ENCODE peak calls at places on chromosome 10, in five cellular contexts. I, K, Y, T and P are unnamed samples.

GRCh38 chr10:114713525-114713924 is 55.5 kb upstream of the ABLIM1 start:
- DNase-seq in I (no peak), K (no peak), Y (no peak), T (no peak), P (no peak)

GRCh38 chr10:43959364-43959763 is 310.7 kb upstream of the ZNF32 start:
- DNase-seq in I (no peak), K (no peak), Y (no peak), T (no peak), P (no peak)

GRCh38 chr10:44393051-44393630 is 8.2 kb upstream of the CXCL12 start:
- DNase-seq in I (no peak), K (no peak), Y (no peak), T (no peak), P (no peak)

GRCh38 chr10:114258274-114258840 is 19.3 kb downstream of the VWA2 start:
- DNase-seq in I (no peak), K (no peak), Y (no peak), T (no peak), P (no peak)

GRCh38 chr10:133022784-133023115 is 65.0 kb upstream of the ADGRA1 start:
- DNase-seq in I (no peak), K (no peak), Y (no peak), T (no peak), P (no peak)

GRCh38 chr10:96122824-96123223 is 7.3 kb upstream of the ZNF518A start:
- DNase-seq in I (no peak), K (no peak), Y (no peak), T (no peak), P (no peak)

GRCh38 chr10:5666324-5667220 is at the start of gene ASB13:
- DNase-seq in I (peak), K (peak), Y (peak), T (peak), P (peak)

GRCh38 chr10:43420369-43421200 is 11.6 kb upstream of the HNRNPF start:
- DNase-seq in I (peak), K (peak), Y (peak), T (peak), P (peak)

GRCh38 chr10:59320370-59320769 is 42.0 kb downstream of the FAM13C start:
- DNase-seq in I (no peak), K (no peak), Y (no peak), T (no peak), P (no peak)

GRCh38 chr10:43237631-43238446 is 29.0 kb downstream of the RASGEF1A start:
- DNase-seq in I (no peak), K (peak), Y (no peak), T (no peak), P (no peak)

GRCh38 chr10:10785627-10786333 is 231.9 kb upstream of the CELF2 start:
- DNase-seq in I (no peak), K (no peak), Y (peak), T (peak), P (peak)

GRCh38 chr10:65891073-65891981 is 1034.5 kb upstream of the LRRTM3 start:
- DNase-seq in I (peak), K (no peak), Y (no peak), T (no peak), P (no peak)

GRCh38 chr10:35592421-35592820 is 12.7 kb upstream of the GJD4 start:
- DNase-seq in I (no peak), K (no peak), Y (no peak), T (no peak), P (no peak)

GRCh38 chr10:127398140-127398966 is 150.8 kb upstream of the NPS start:
- DNase-seq in I (no peak), K (no peak), Y (peak), T (peak), P (peak)

GRCh38 chr10:71005337-71006305 is 117.3 kb upstream of the PCBD1 start:
- DNase-seq in I (no peak), K (no peak), Y (no peak), T (no peak), P (no peak)

GRCh38 chr10:96578633-96579032 is 8.2 kb downstream of the TM9SF3 start:
- DNase-seq in I (no peak), K (no peak), Y (no peak), T (no peak), P (peak)

GRCh38 chr10:11516419-11516721 is 95.1 kb downstream of the USP6NL start:
- DNase-seq in I (no peak), K (no peak), Y (no peak), T (no peak), P (no peak)

GRCh38 chr10:102065561-102066420 is 642 bp downstream of the HPS6 start:
- DNase-seq in I (peak), K (peak), Y (no peak), T (no peak), P (peak)

GRCh38 chr10:103276941-103277712 is at the start of gene INA:
- DNase-seq in I (peak), K (peak), Y (peak), T (peak), P (no peak)

GRCh38 chr10:18607503-18607902 is 43.9 kb downstream of the NSUN6 start:
- DNase-seq in I (no peak), K (peak), Y (peak), T (peak), P (peak)

GRCh38 chr10:57983226-57983870 is 284.3 kb downstream of the IPMK start:
- DNase-seq in I (no peak), K (no peak), Y (no peak), T (peak), P (peak)

GRCh38 chr10:119761106-119761505 is 35.3 kb downstream of the INPP5F start:
- DNase-seq in I (no peak), K (no peak), Y (peak), T (peak), P (peak)

GRCh38 chr10:133357293-133358151 is at the start of gene FUOM:
- DNase-seq in I (peak), K (peak), Y (peak), T (peak), P (peak)

GRCh38 chr10:102085336-102085735 is 20.2 kb downstream of the HPS6 start:
- DNase-seq in I (no peak), K (no peak), Y (no peak), T (no peak), P (no peak)

GRCh38 chr10:58660577-58661255 is 148.0 kb downstream of the BICC1 start:
- DNase-seq in I (no peak), K (no peak), Y (peak), T (peak), P (peak)

GRCh38 chr10:34522542-34522941 is 292.6 kb downstream of the PARD3 start:
- DNase-seq in I (peak), K (no peak), Y (peak), T (peak), P (peak)
- TF ChIP-seq CTCF in I (peak), K (no peak), Y (peak), T (peak), P (peak)

GRCh38 chr10:67306588-67307205 is 380.9 kb downstream of the LRRTM3 start:
- DNase-seq in I (peak), K (no peak), Y (peak), T (peak), P (peak)
- TF ChIP-seq CTCF in I (peak), K (peak), Y (peak), T (peak), P (peak)

DNA sequence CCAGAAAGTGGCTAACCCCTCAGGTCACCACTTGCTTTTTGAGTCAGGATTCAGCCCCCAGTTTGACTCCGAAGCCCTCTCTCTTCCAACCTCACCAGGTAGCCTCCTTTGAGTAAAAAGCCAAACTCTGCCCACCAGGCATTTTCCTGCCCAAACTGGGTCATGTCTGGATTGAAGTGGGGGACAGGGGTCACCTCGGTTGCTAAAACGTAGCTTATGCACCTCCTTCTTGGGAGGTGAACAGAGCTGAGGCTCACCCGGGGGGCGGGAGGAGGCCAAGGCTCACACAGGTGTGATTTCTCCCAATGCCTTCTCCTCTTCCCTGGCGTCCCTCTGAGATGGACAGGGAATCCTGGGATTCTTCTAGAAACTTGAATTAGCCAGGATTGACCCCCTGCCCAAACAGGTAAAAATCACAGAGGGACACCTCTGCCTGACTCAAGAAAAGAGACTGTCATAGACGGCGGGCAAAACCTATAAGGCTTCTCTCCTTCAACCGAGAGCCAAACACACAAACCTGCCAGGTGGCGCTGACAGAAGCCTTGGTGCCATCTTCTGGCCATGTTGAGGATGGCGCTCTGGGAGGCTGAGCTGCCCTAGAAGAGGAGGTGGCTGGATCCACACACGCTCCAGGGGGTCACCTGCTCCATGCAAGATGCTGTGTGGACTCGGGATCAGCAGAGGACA is 51.6 kb downstream of the PRLHR start:
- DNase-seq in I (peak), K (peak), Y (peak), T (peak), P (peak)
- TF ChIP-seq CTCF in I (peak), K (peak), Y (peak), T (peak), P (peak)

DNA sequence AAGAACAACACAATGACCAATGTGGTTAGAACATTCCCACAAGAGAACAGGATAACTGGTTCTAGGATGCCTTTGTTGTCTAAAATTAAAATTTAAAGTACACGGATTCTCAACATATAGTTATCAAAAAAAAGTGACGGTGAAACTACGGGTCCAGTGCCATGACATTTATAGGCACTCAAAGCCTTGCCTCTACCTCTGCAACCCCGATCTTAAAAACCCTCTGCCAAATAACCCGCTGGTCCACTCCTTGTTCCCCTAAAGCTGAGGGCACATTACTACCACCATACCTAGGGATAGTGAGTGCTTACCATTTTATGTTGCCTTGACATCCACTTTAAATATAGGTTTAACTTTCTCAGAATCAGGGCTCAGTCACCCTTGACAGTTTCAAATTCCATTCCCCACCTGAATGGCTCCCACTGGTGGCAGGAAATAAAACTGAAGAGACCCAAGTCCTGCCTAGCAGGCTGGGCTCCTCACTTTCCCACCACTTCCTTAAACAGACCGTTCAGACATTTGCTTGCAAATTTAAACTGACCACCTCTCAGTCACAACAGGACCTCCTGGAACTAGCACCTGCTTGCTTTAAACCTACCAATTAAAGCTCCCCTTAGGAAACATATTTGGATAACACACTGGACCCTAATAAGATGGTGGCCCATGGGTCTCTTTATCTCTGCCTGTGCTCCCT is 169.9 kb upstream of the ASAH2 start:
- DNase-seq in I (peak), K (peak), Y (no peak), T (peak), P (peak)
- TF ChIP-seq CTCF in I (peak), K (peak), Y (peak), T (peak), P (peak)

GRCh38 chr10:129888784-129889616 is 75.1 kb downstream of the EBF3 start:
- DNase-seq in I (peak), K (peak), Y (no peak), T (no peak), P (peak)
- TF ChIP-seq CTCF in I (peak), K (peak), Y (peak), T (peak), P (peak)

GRCh38 chr10:129959544-129960492 is 4.3 kb downstream of the EBF3 start:
- DNase-seq in I (no peak), K (peak), Y (no peak), T (no peak), P (no peak)

GRCh38 chr10:129958686-129959543 is 5.2 kb downstream of the EBF3 start:
- DNase-seq in I (no peak), K (peak), Y (no peak), T (no peak), P (no peak)

GRCh38 chr10:129956285-129956649 is 7.8 kb downstream of the EBF3 start:
- DNase-seq in I (no peak), K (peak), Y (no peak), T (no peak), P (no peak)

GRCh38 chr10:129956902-129957673 is 7.0 kb downstream of the EBF3 start:
- DNase-seq in I (no peak), K (peak), Y (no peak), T (no peak), P (no peak)

DNA sequence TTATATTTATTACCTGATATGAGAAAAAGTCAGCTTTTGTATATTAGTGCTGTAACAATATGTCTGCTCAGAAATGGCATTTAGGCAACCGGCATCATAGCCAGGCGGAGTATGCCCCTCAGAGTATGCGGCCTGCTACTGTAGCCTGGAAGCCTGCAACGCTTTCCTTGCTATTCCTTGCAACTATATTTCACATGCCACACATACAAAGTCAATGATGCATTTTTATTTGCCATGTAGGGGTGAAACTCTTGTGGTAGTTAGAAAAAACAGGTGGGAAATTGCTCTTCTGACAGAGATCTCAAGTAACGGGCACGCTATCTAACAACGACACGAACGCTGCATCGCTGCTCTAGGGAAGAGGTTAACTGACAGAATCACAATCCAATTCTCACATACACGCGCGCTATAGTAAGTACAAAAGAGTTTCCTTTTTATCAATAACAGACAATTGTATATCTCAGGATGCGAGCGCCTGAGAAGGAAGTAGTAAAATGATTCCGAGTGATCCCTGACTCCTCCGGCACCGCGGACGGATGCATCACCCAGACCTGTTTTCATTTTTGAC is 5.9 kb downstream of the EBF3 start:
- DNase-seq in I (no peak), K (peak), Y (no peak), T (no peak), P (no peak)
- TF ChIP-seq CTCF in I (no peak), K (no peak), Y (peak), T (peak), P (no peak)

DNA sequence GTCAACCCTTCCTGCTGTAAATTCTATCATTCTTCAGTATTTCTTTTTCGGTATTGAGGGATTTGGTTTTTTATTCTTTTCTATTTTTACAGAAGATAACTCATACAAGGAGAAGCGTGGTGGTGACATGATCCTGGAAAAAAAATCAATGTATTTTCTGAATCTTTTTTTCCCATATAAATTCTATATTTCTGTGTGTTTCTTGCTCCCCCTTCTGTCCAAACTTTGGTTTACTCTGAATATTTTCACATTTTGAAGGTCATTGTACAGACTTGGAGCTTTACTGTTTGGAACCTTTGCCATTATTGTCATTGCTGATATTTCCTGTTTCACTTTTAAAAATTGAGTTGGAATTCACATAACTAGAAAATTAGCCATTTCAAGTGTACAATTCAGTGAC is 246.3 kb downstream of the REEP3 start:
- DNase-seq in I (peak), K (no peak), Y (peak), T (peak), P (peak)
- TF ChIP-seq CTCF in I (peak), K (peak), Y (peak), T (peak), P (peak)

GRCh38 chr10:108545921-108546320 is 1377.4 kb downstream of the XPNPEP1 start:
- DNase-seq in I (peak), K (no peak), Y (no peak), T (no peak), P (no peak)

GRCh38 chr10:108544500-108545120 is 1378.7 kb downstream of the XPNPEP1 start:
- DNase-seq in I (peak), K (peak), Y (peak), T (peak), P (peak)
- TF ChIP-seq CTCF in I (peak), K (peak), Y (peak), T (peak), P (peak)